ENCODE peak calls at places on chromosomes 7 and 10, in ten cellular contexts. N is cardiac muscle cell; I is endothelial cell; A is neural crest cell; O is NCI-H1694 treated with DMSO at 0.1 percent for 48 hours; R is NCI-H345; L is stimulated activated CD8-positive, alpha-beta memory T cell treated with anti-CD3 and anti-CD28 coated beads, Interleukin-15, amount 100 ng/mL, for 4 hours; V is upper lobe of right lung; F is tibial nerve; W is sigmoid colon. D is an unnamed sample.

GRCh38 chr10:132479024-132479602 is 58.5 kb upstream of the INPP5A start:
- DNase-seq in V (peak; percentile 40), R (no peak), L (no peak), F (no peak), W (no peak), O (no peak), I (no peak), N (no peak), A (no peak), D (no peak)

GRCh38 chr10:52353960-52354394 is 39.9 kb downstream of the DKK1 start:
- DNase-seq in O (no peak), I (no peak), V (no peak), L (no peak), W (no peak), F (no peak), R (no peak), N (peak; percentile 50), A (no peak), D (no peak)

GRCh38 chr10:83965473-83965872 is 173.8 kb upstream of the GHITM start:
- DNase-seq in N (no peak), R (no peak), V (no peak), F (no peak), W (no peak), I (no peak), O (no peak), L (no peak), A (no peak), D (no peak)

GRCh38 chr7:91941450-91941849 is 788 bp downstream of the AKAP9 start:
- DNase-seq in L (peak; percentile 7), I (peak; percentile 11), R (peak; percentile 22), F (no peak), O (peak; percentile 39), V (no peak), A (no peak), W (no peak), N (peak; percentile 23), D (no peak)

GRCh38 chr7:130875265-130875741 is 141.3 kb upstream of the KLF14 start:
- DNase-seq in A (peak; percentile 22), W (no peak), R (peak; percentile 13), V (peak; percentile 79), O (no peak), I (peak; percentile 69), F (no peak), L (no peak), N (peak; percentile 48), D (peak; percentile 50)

GRCh38 chr10:17200035-17200884 is 1.2 kb downstream of the TRDMT1 start:
- DNase-seq in L (no peak), O (no peak), N (peak; percentile 35), R (no peak), F (no peak), I (no peak), V (no peak), W (no peak), A (no peak), D (no peak)

GRCh38 chr7:27300401-27300800 is 57.8 kb downstream of the EVX1 start:
- DNase-seq in N (no peak), I (no peak), L (no peak), F (no peak), W (no peak), V (no peak), A (no peak), R (no peak), O (no peak), D (no peak)

GRCh38 chr7:155998766-155999630 is 186.7 kb upstream of the SHH start:
- DNase-seq in V (peak; percentile 46), R (no peak), N (no peak), I (no peak), F (no peak), O (no peak), L (no peak), W (no peak), A (no peak), D (no peak)

GRCh38 chr7:139043823-139044812 is 8.3 kb upstream of the ZC3HAV1L start:
- DNase-seq in O (no peak), I (no peak), R (peak; percentile 11), F (no peak), N (no peak), A (no peak), L (peak; percentile 53), V (no peak), W (no peak), D (no peak)

GRCh38 chr10:97109562-97109961 is 76.2 kb downstream of the SLIT1 start:
- DNase-seq in V (no peak), N (no peak), A (no peak), O (peak; percentile 69), I (no peak), L (no peak), R (peak; percentile 82), F (no peak), W (no peak), D (no peak)

GRCh38 chr7:111159426-111159825 is 68.5 kb downstream of the LRRN3 start:
- DNase-seq in W (no peak), F (no peak), I (no peak), A (no peak), L (no peak), R (no peak), N (no peak), V (no peak), O (no peak), D (no peak)

GRCh38 chr7:42152353-42153205 is 84.4 kb downstream of the GLI3 start:
- DNase-seq in V (no peak), A (peak; percentile 40), R (no peak), O (no peak), L (no peak), I (no peak), N (no peak), W (no peak), F (no peak), D (no peak)

GRCh38 chr7:99355098-99355497 is 19.4 kb upstream of the ARPC1B start:
- DNase-seq in F (no peak), O (no peak), I (no peak), L (no peak), W (peak; percentile 26), A (no peak), N (no peak), V (no peak), R (no peak), D (no peak)

GRCh38 chr10:44070282-44070681 is 314.6 kb downstream of the CXCL12 start:
- DNase-seq in R (no peak), V (no peak), A (no peak), L (no peak), W (peak; percentile 90), N (no peak), F (no peak), O (no peak), I (no peak), D (no peak)

GRCh38 chr7:28112056-28112455 is 68.5 kb downstream of the JAZF1 start:
- DNase-seq in N (peak; percentile 14), V (no peak), L (no peak), R (no peak), I (no peak), O (no peak), W (no peak), A (no peak), F (no peak), D (no peak)

GRCh38 chr7:47483604-47484273 is 98.2 kb downstream of the TNS3 start:
- DNase-seq in V (no peak), R (no peak), F (no peak), A (no peak), N (peak; percentile 49), W (no peak), I (peak; percentile 27), L (no peak), O (no peak), D (no peak)

GRCh38 chr7:18574676-18575075 is 79.1 kb downstream of the HDAC9 start:
- DNase-seq in L (no peak), V (no peak), W (no peak), A (no peak), F (no peak), I (no peak), N (no peak), O (no peak), R (no peak), D (no peak)

GRCh38 chr7:102291916-102292267 is 5.2 kb downstream of the SH2B2 start:
- DNase-seq in A (no peak), V (no peak), R (no peak), L (no peak), O (no peak), N (no peak), I (no peak), F (no peak), W (no peak), D (no peak)

GRCh38 chr10:43036581-43037428 is 40.1 kb upstream of the RET start:
- DNase-seq in W (peak; percentile 56), R (no peak), F (no peak), O (no peak), A (no peak), N (no peak), L (no peak), I (no peak), V (peak; percentile 35), D (no peak)

GRCh38 chr7:134632937-134633540 is 13.6 kb upstream of the BPGM start:
- DNase-seq in A (no peak), I (peak; percentile 40), L (no peak), V (no peak), N (peak; percentile 69), W (no peak), R (peak; percentile 20), O (peak; percentile 36), F (no peak), D (peak; percentile 27)

GRCh38 chr10:71805776-71806705 is 32.7 kb upstream of the VSIR start:
- DNase-seq in O (no peak), R (peak; percentile 5), L (no peak), V (no peak), A (no peak), I (no peak), W (no peak), F (no peak), N (peak; percentile 53), D (no peak)

GRCh38 chr10:79356104-79356503 is 8.8 kb downstream of the PPIF start:
- DNase-seq in O (no peak), A (no peak), R (no peak), L (no peak), V (no peak), W (no peak), I (no peak), F (no peak), N (no peak), D (no peak)

GRCh38 chr7:28921822-28922221 is 36.3 kb downstream of the TRIL start:
- DNase-seq in R (peak; percentile 87), V (no peak), A (peak; percentile 46), N (peak; percentile 82), L (no peak), F (no peak), O (peak; percentile 91), I (peak; percentile 59), W (peak; percentile 71), D (peak; percentile 44)

GRCh38 chr10:132066812-132067211 is 1.1 kb downstream of the JAKMIP3 start:
- DNase-seq in L (no peak), N (no peak), O (no peak), V (peak; percentile 25), F (no peak), A (no peak), I (no peak), W (no peak), R (no peak), D (no peak)

GRCh38 chr10:114943000-114943399 is 5.0 kb downstream of the TRUB1 start:
- DNase-seq in I (no peak), A (no peak), V (no peak), O (no peak), R (no peak), L (no peak), W (no peak), N (no peak), F (no peak), D (no peak)

GRCh38 chr7:140176271-140176701 is 497 bp downstream of the KDM7A start:
- DNase-seq in I (peak; percentile 35), W (no peak), L (no peak), F (no peak), R (no peak), A (no peak), N (peak; percentile 26), O (no peak), V (peak; percentile 70), D (no peak)

GRCh38 chr10:22717728-22718127 is 3.4 kb upstream of the PIP4K2A start:
- DNase-seq in V (no peak), R (no peak), O (no peak), L (no peak), W (no peak), I (no peak), A (no peak), F (no peak), N (no peak), D (no peak)

GRCh38 chr10:114245128-114245791 is 6.2 kb downstream of the VWA2 start:
- DNase-seq in V (no peak), N (no peak), I (no peak), F (no peak), W (no peak), A (no peak), L (no peak), R (no peak), O (no peak), D (no peak)